ENCODE peak calls at places on chromosomes 7 and 10, in seven cellular contexts. D, L, E, I, Y, F and R are unnamed samples. For H3K9me3, the result is how much of the 10 kb centered on the place peaks cover.

GRCh38 chr10:79019961-79020491 is 48.7 kb upstream of the ZMIZ1 start:
- DNase-seq in D (no peak), L (peak), E (peak), I (peak), Y (peak), F (peak), R (no peak)

GRCh38 chr10:124296121-124296812 is 122.5 kb downstream of the OAT start:
- DNase-seq in D (no peak), L (no peak), E (peak), I (no peak), Y (no peak), F (no peak), R (no peak)

GRCh38 chr7:121192834-121193233 is 136.0 kb upstream of the WNT16 start:
- DNase-seq in D (no peak), L (no peak), E (no peak), I (no peak), Y (no peak), F (no peak), R (no peak)

GRCh38 chr10:123766012-123766411 is 99.9 kb downstream of the GPR26 start:
- DNase-seq in D (no peak), L (no peak), E (peak), I (no peak), Y (no peak), F (no peak), R (no peak)

GRCh38 chr10:32232378-32232777 is 114.6 kb downstream of the EPC1 start:
- DNase-seq in D (no peak), L (no peak), E (no peak), I (no peak), Y (no peak), F (no peak), R (no peak)

GRCh38 chr7:23065974-23066373 is 39.6 kb upstream of the KLHL7 start:
- DNase-seq in D (no peak), L (no peak), E (no peak), I (no peak), Y (no peak), F (no peak), R (no peak)

GRCh38 chr10:116536810-116537209 is 8.9 kb upstream of the PNLIP start:
- DNase-seq in D (no peak), L (no peak), E (no peak), I (no peak), Y (no peak), F (no peak), R (no peak)

GRCh38 chr7:115133248-115133647 is 211.4 kb downstream of the MDFIC start:
- DNase-seq in D (no peak), L (no peak), E (no peak), I (no peak), Y (no peak), F (no peak), R (no peak)

GRCh38 chr10:75530337-75530736 is 98.9 kb downstream of the LRMDA start:
- DNase-seq in D (peak), L (no peak), E (no peak), I (no peak), Y (no peak), F (no peak), R (no peak)

GRCh38 chr7:151871189-151871735 is 5.7 kb downstream of the PRKAG2 start:
- DNase-seq in D (no peak), L (peak), E (no peak), I (no peak), Y (no peak), F (no peak), R (no peak)

GRCh38 chr10:124176309-124177179 is 83.1 kb upstream of the CHST15 start:
- DNase-seq in D (no peak), L (no peak), E (no peak), I (no peak), Y (no peak), F (no peak), R (no peak)

GRCh38 chr10:71847418-71847817 is 3.6 kb downstream of the PSAP start:
- DNase-seq in D (no peak), L (peak), E (no peak), I (no peak), Y (no peak), F (no peak), R (no peak)

GRCh38 chr10:4725917-4726606 is 99.9 kb upstream of the AKR1E2 start:
- DNase-seq in D (peak), L (no peak), E (no peak), I (peak), Y (no peak), F (no peak), R (no peak)

GRCh38 chr10:126017961-126018560 is 121.7 kb downstream of the FANK1 start:
- DNase-seq in D (peak), L (no peak), E (no peak), I (no peak), Y (no peak), F (no peak), R (no peak)

GRCh38 chr7:18499407-18500197 is 4.1 kb downstream of the HDAC9 start:
- DNase-seq in D (no peak), L (no peak), E (no peak), I (no peak), Y (peak), F (no peak), R (no peak)

GRCh38 chr10:98028168-98028770 is 2.2 kb downstream of the CRTAC1 start:
- DNase-seq in D (peak), L (no peak), E (no peak), I (peak), Y (peak), F (no peak), R (no peak)

GRCh38 chr10:98029149-98030092 is 1.0 kb downstream of the CRTAC1 start:
- DNase-seq in D (no peak), L (no peak), E (no peak), I (no peak), Y (no peak), F (no peak), R (no peak)

GRCh38 chr10:98031440-98031839 is 1.0 kb upstream of the CRTAC1 start:
- DNase-seq in D (no peak), L (no peak), E (no peak), I (no peak), Y (no peak), F (no peak), R (no peak)

GRCh38 chr10:98030991-98031431 is 590 bp upstream of the CRTAC1 start:
- DNase-seq in D (no peak), L (no peak), E (no peak), I (no peak), Y (no peak), F (no peak), R (no peak)

DNA sequence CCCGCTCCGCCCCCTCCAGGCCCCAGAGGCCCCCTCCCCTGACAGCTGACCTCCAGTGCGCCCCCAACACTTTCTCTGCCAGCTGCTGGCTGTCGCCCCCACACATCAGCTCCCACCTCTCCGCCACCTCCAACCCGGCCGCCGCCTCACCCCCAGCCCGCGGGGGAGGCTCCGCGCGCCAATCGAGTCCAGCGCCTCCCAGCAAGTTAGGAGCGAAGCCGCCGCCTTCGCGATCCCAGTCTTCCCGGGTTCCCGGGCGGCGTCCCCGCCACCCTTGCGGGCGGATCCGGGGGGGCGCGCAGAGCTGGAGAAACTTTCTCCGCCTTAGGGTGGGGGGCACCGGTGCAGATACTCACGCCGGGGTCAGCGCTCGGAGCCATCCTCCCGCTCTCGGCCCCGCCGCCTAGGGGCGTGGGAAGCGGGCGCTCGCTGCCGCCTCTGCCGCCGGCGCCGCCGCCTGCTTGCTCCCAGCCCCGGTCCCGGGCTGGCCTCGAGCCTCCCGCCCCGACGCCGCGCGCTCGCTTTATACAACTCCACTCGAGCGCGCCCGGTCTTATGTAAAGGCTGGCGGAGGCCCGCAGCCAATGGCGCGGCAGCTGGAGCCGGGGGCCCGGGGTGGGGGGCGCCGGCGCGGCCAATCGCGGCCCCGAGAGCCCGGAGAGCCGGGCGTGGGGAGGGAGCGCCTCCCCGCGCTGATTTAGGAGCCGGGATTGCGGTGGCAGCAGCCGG is at the start of gene CRTAC1:
- DNase-seq in D (peak), L (no peak), E (peak), I (no peak), Y (peak), F (no peak), R (no peak)
- TF ChIP-seq POLR2AphosphoS5 in D (no peak), L (no peak), E (peak), I (no peak), Y (no peak), F (no peak), R (no peak)

GRCh38 chr7:143261901-143262300 is 1.3 kb upstream of the GSTK1 start:
- DNase-seq in D (no peak), L (no peak), E (no peak), I (no peak), Y (no peak), F (no peak), R (no peak)

GRCh38 chr7:143269254-143269653 is 6.0 kb downstream of the GSTK1 start:
- DNase-seq in D (no peak), L (no peak), E (no peak), I (no peak), Y (no peak), F (no peak), R (no peak)

GRCh38 chr7:143259765-143260164 is 3.5 kb upstream of the GSTK1 start:
- DNase-seq in D (no peak), L (no peak), E (no peak), I (peak), Y (no peak), F (no peak), R (no peak)

GRCh38 chr7:143263266-143264195 is at the start of gene GSTK1:
- DNase-seq in D (peak), L (peak), E (peak), I (peak), Y (peak), F (peak), R (no peak)

GRCh38 chr7:143265017-143265693 is 1.9 kb downstream of the GSTK1 start:
- DNase-seq in D (no peak), L (peak), E (no peak), I (no peak), Y (no peak), F (no peak), R (no peak)
- H3K4me3 ChIP-seq in D (no peak), L (peak), E (no peak), I (no peak), Y (no peak), F (peak), R (no peak)

GRCh38 chr7:4237296-4238235 is 444.5 kb upstream of the FOXK1 start:
- DNase-seq in D (no peak), L (peak), E (peak), I (no peak), Y (no peak), F (peak), R (no peak)

GRCh38 chr7:4239991-4240812 is 441.9 kb upstream of the FOXK1 start:
- DNase-seq in D (no peak), L (peak), E (peak), I (peak), Y (no peak), F (no peak), R (no peak)

GRCh38 chr7:4240813-4241612 is 441.1 kb upstream of the FOXK1 start:
- DNase-seq in D (no peak), L (no peak), E (no peak), I (no peak), Y (no peak), F (no peak), R (no peak)

GRCh38 chr7:4236389-4236788 is 445.7 kb upstream of the FOXK1 start:
- DNase-seq in D (no peak), L (no peak), E (peak), I (no peak), Y (no peak), F (no peak), R (no peak)

GRCh38 chr7:4238861-4239260 is 443.2 kb upstream of the FOXK1 start:
- DNase-seq in D (no peak), L (no peak), E (peak), I (no peak), Y (no peak), F (no peak), R (no peak)
- H3K9me3 ChIP-seq in D (under half), L (under half), E (under half), I (under half), Y (under half), F (under half), R (under half)

DNA sequence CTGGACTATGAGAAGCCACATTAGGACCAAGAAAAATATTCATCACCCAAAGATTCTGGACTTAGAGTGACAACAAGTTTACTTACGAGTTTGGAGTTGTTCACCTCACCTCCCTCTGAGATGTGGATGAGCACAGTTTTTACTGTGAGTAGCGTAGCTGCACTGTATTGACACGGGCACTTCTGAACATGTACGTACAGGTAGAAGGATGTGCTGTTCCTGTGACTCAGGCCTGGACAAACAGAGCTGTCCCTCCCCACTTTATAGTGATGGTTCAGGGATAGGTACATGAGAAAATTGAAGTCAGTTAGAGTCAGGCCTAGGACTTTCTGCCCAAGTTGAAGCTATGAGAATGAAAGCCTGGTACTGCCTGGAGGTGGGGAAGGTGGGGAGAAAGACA is 80.9 kb upstream of the DYNC1I1 start:
- DNase-seq in D (no peak), L (no peak), E (no peak), I (peak), Y (no peak), F (no peak), R (no peak)
- TF ChIP-seq POLR2AphosphoS5 in D (no peak), L (no peak), E (no peak), I (no peak), Y (no peak), F (no peak), R (no peak)

GRCh38 chr10:66927271-66927950 is 1.6 kb downstream of the LRRTM3 start:
- DNase-seq in D (no peak), L (no peak), E (no peak), I (no peak), Y (no peak), F (no peak), R (no peak)
- H3K4me3 ChIP-seq in D (no peak), L (no peak), E (no peak), I (no peak), Y (no peak), F (peak), R (no peak)

GRCh38 chr10:29120216-29120615 is 168.7 kb upstream of the LYZL1 start:
- DNase-seq in D (no peak), L (no peak), E (no peak), I (no peak), Y (no peak), F (no peak), R (no peak)
- H3K9me3 ChIP-seq in D (under half), L (under half), E (under half), I (under half), Y (under half), F (under half), R (under half)

GRCh38 chr10:103951183-103951582 is 15.8 kb upstream of the SLK start:
- DNase-seq in D (no peak), L (no peak), E (no peak), I (no peak), Y (no peak), F (no peak), R (no peak)

GRCh38 chr10:103947799-103948198 is 19.1 kb upstream of the SLK start:
- DNase-seq in D (no peak), L (no peak), E (no peak), I (no peak), Y (no peak), F (no peak), R (no peak)

GRCh38 chr10:103949728-103950127 is 17.2 kb upstream of the SLK start:
- DNase-seq in D (no peak), L (no peak), E (no peak), I (no peak), Y (no peak), F (no peak), R (peak)

GRCh38 chr10:103954543-103954942 is 12.4 kb upstream of the SLK start:
- DNase-seq in D (no peak), L (no peak), E (no peak), I (no peak), Y (no peak), F (no peak), R (no peak)

DNA sequence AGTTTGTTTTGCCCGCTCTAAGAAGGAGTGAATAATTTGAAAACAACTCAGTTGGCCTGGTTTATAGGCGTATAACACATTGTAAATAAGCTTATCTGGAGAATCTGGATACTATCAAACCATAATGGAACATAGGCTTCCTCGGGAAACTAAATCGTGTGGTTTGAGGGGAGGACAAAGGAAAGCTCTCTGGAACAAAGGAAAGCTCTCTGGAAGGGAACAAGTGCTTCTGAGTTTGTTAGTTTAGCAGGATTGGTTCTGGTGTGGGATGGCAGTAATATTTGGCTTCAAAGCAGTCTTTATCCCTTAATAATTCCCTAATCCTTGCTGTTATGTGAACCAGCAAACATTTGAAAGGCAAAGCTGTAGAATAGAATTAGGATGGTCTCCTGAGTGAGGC is 15.0 kb upstream of the SLK start:
- DNase-seq in D (no peak), L (no peak), E (no peak), I (no peak), Y (no peak), F (no peak), R (no peak)
- TF ChIP-seq POLR2AphosphoS5 in D (no peak), L (no peak), E (no peak), I (no peak), Y (no peak), F (no peak), R (no peak)

GRCh38 chr7:2729043-2729892 is 41.3 kb downstream of the AMZ1 start:
- DNase-seq in D (no peak), L (peak), E (peak), I (no peak), Y (peak), F (peak), R (no peak)

GRCh38 chr7:2730846-2731770 is 43.1 kb downstream of the AMZ1 start:
- DNase-seq in D (no peak), L (peak), E (peak), I (no peak), Y (peak), F (peak), R (no peak)

GRCh38 chr7:2728309-2729042 is 40.5 kb downstream of the AMZ1 start:
- DNase-seq in D (no peak), L (peak), E (no peak), I (no peak), Y (peak), F (peak), R (no peak)

GRCh38 chr7:2732388-2732787 is 44.4 kb downstream of the AMZ1 start:
- DNase-seq in D (no peak), L (peak), E (no peak), I (no peak), Y (peak), F (peak), R (no peak)

DNA sequence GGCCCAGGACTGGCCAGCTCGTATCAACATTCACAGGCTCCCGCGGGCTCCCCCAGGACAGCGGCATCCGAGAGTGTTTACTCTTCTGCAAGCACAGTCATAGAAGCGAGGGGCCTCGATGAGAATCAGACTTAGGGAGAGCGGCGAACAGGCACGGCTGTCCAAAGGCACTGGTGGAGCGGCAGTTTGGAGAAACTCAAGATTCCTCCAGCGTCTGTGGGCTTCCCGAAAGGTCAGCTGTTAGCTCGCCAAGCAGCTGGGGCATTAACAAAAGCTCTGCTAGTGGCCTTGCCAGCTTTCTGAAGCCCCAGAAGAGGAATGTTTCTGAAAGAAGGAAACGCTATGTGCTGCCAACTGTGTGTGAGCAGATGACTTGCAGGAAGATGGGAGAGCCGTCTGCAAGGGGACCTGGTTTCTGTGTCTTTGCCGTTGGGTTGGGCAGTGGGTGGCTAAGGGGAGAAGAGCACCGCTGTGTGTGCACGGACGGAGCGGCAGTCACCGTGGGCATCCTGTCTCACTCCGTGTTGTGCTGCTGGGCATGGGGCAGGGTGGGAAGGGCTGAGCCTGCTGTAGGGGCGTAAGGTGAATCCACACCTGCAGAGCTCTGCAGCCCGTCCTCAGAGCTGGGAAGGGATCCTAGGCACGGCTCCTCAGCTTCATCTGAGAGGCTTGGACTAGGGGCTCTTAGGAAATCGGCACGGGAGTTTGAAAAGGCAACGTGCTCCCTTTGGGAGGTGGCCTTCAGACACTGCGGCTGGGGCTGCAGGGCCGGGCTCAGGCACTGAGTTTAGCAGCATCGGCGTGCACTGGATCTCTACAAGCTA is 42.1 kb downstream of the AMZ1 start:
- DNase-seq in D (no peak), L (peak), E (peak), I (no peak), Y (peak), F (peak), R (no peak)
- H3K4me3 ChIP-seq in D (no peak), L (no peak), E (peak), I (no peak), Y (peak), F (no peak), R (no peak)

DNA sequence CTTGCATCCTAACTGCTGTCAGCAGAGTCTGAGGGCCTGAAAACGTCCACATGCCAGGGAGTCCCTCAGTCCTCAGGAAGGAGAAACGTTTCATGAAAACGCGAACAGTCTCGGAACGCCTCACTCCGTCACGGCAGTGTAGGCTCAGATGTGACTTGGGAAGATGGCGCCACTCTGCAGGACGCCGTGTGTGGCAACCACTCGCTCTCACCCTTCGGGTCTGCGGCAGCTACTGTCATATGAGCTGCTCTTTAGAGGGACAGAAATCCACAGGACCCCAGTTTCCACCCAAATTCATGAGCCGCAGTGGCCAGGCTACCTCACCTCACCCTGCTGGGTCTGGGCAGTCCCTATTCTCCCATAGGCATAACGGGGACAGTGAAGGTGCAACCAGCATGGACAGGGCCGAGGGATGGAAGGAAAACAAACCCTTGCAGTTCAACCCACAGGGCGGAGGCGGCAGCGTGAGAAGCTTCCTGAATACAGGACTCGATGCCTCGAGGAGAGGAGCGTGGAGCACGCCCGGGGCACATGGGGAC is 438.3 kb downstream of the DNAJB6 start:
- DNase-seq in D (no peak), L (peak), E (no peak), I (no peak), Y (no peak), F (no peak), R (no peak)
- H3K9me3 ChIP-seq in D (under half), L (under half), E (under half), I (under half), Y (under half), F (under half), R (under half)